ENCODE peak calls at places on chromosomes 12 and 14, in ten cellular contexts. N, Z, F, A, X, U, D, M, H and Q are unnamed samples. For H3K4me1, the result is how much of the 10 kb centered on the place peaks cover.

GRCh38 chr14:49623941-49624806 is 3.6 kb downstream of the MGAT2 start:
- DNase-seq in H (no peak), F (no peak), X (no peak), U (no peak), M (no peak), N (no peak), A (no peak), D (no peak), Z (no peak), Q (no peak)

GRCh38 chr12:75086086-75087038 is 123.3 kb downstream of the KCNC2 start:
- DNase-seq in F (no peak), Z (no peak), N (no peak), A (no peak), U (no peak), D (no peak), H (no peak), M (no peak), X (no peak), Q (no peak)

GRCh38 chr14:64970776-64971451 is 1.2 kb downstream of the RAB15 start:
- DNase-seq in X (no peak), D (no peak), F (no peak), U (no peak), M (no peak), A (peak), N (no peak), H (no peak), Z (no peak), Q (no peak)

GRCh38 chr12:93624595-93625294 is 52.3 kb downstream of the SOCS2 start:
- DNase-seq in X (no peak), U (no peak), N (no peak), Z (no peak), A (peak), F (no peak), H (no peak), D (no peak), M (no peak), Q (no peak)

GRCh38 chr12:87217486-87217885 is 811.7 kb downstream of the C12orf50 start:
- DNase-seq in H (no peak), X (no peak), Z (no peak), N (no peak), A (no peak), U (no peak), D (no peak), M (no peak), F (no peak), Q (no peak)

GRCh38 chr12:104357431-104357952 is 54.0 kb downstream of the EID3 start:
- DNase-seq in X (no peak), D (no peak), H (no peak), Z (no peak), A (peak), N (peak), U (no peak), M (no peak), F (no peak), Q (no peak)

GRCh38 chr12:32115404-32116104 is 8.9 kb downstream of the BICD1 start:
- DNase-seq in D (peak), F (peak), U (peak), H (peak), N (peak), Z (peak), M (peak), X (peak), A (peak), Q (no peak)

GRCh38 chr12:50764861-50765324 is 992 bp downstream of the ATF1 start:
- DNase-seq in Z (no peak), N (peak), A (peak), H (peak), U (no peak), F (peak), M (peak), X (peak), D (peak), Q (no peak)

GRCh38 chr12:56377310-56377988 is 14.8 kb upstream of the APOF start:
- DNase-seq in D (no peak), U (no peak), A (no peak), H (no peak), N (no peak), X (no peak), F (no peak), Z (no peak), M (no peak), Q (no peak)

GRCh38 chr14:72617391-72618011 is 276.4 kb downstream of the DPF3 start:
- DNase-seq in N (no peak), X (peak), U (peak), A (no peak), D (no peak), Z (no peak), M (no peak), F (peak), H (no peak), Q (no peak)

GRCh38 chr12:130672122-130672825 is 43.8 kb downstream of the RIMBP2 start:
- DNase-seq in Z (no peak), U (no peak), N (no peak), A (no peak), F (no peak), M (no peak), X (no peak), D (no peak), H (no peak), Q (no peak)

GRCh38 chr12:12508612-12509011 is 54.1 kb downstream of the DUSP16 start:
- DNase-seq in X (no peak), U (no peak), H (no peak), M (no peak), D (no peak), N (no peak), Z (no peak), F (no peak), A (no peak), Q (no peak)

GRCh38 chr12:51865757-51866270 is 17.3 kb upstream of the FIGNL2 start:
- DNase-seq in A (no peak), D (no peak), U (no peak), Z (no peak), H (no peak), N (no peak), F (no peak), M (no peak), X (no peak), Q (no peak)

GRCh38 chr14:78141590-78141989 is 28.6 kb upstream of the NRXN3 start:
- DNase-seq in H (no peak), X (no peak), D (no peak), A (no peak), M (no peak), U (no peak), F (no peak), N (no peak), Z (no peak), Q (no peak)

DNA sequence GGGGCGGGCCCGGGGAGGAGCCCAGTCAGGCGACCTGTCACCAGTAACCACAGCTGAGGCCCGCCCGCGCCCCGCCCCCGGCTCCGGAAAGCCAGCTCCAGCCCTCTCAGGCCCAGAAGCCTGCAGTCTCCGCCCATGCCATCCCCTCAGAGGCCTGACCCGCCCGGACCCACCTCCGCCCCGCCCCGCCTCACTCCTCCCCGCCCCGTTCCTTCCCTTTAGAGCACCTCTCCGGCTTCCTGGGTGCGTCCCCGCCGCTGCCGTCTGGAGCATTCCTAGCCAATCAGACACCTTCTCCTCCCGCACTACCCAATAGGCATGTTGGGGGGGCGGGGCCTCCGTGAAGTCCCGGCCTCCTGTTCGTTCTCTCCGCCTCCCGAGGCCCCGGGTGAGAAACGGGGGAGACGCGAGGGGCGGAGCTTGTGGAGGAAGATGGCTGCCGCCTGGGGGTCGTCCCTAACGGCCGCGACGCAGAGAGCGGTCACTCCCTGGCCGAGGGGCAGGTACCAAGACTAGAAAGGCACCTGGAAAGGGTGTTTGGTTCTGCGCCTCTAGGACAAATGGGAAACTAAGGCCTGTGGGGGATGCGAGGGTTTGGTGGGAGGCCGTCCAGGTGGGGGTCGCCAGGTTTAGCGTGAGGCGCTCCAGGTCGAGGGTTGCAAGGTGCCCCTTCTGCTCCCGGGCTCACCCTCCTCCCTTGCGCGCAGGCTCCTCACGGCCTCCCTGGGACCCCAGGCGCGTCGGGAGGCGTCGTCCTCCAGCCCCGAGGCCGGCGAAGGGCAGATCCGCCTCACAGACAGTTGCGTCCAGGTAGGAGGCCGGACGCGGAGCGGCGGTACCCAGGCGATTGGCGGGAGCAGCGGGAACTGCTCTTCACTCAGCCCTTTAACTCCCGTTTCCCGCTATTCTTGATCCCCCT is at the start of gene ISCA2:
- DNase-seq in N (peak), U (peak), M (peak), A (peak), F (peak), Z (peak), X (peak), D (peak), H (peak), Q (peak)
- H3K4me1 ChIP-seq in N (under half), U (under half), M (under half), A (under half), F (half or more), Z (under half), X (under half), D (under half), H (under half), Q (half or more)

GRCh38 chr12:14367097-14367661 is 1.7 kb downstream of the ATF7IP start:
- DNase-seq in F (no peak), D (no peak), Z (no peak), H (no peak), N (no peak), A (no peak), U (no peak), X (no peak), M (no peak), Q (no peak)
- TF ChIP-seq POLR2A in F (no peak), D (no peak), Z (no peak), H (no peak), N (no peak), A (no peak), U (no peak), X (no peak), M (no peak), Q (peak)

GRCh38 chr14:100365741-100366140 is 42.6 kb downstream of the SLC25A47 start:
- DNase-seq in Z (no peak), N (no peak), D (no peak), M (no peak), U (no peak), X (no peak), H (no peak), F (no peak), A (no peak), Q (no peak)
- H3K4me1 ChIP-seq in Z (under half), N (under half), D (under half), M (under half), U (under half), X (under half), H (under half), F (under half), A (under half), Q (under half)

GRCh38 chr14:104864267-104865068 is 600 bp upstream of the CEP170B start:
- DNase-seq in F (no peak), M (no peak), D (peak), H (peak), U (peak), A (peak), Z (peak), X (no peak), N (peak), Q (no peak)

GRCh38 chr14:104867371-104868059 is 2.4 kb downstream of the CEP170B start:
- DNase-seq in D (peak), X (no peak), Z (no peak), A (no peak), N (peak), M (peak), H (no peak), F (no peak), U (no peak), Q (no peak)

GRCh38 chr14:104865069-104865630 is at the start of gene CEP170B:
- DNase-seq in H (peak), D (peak), U (peak), F (no peak), Z (peak), A (peak), X (no peak), N (no peak), M (no peak), Q (no peak)

GRCh38 chr14:104866451-104867370 is 1.6 kb downstream of the CEP170B start:
- DNase-seq in H (peak), N (peak), A (no peak), U (no peak), M (no peak), Z (no peak), D (peak), F (no peak), X (no peak), Q (no peak)

DNA sequence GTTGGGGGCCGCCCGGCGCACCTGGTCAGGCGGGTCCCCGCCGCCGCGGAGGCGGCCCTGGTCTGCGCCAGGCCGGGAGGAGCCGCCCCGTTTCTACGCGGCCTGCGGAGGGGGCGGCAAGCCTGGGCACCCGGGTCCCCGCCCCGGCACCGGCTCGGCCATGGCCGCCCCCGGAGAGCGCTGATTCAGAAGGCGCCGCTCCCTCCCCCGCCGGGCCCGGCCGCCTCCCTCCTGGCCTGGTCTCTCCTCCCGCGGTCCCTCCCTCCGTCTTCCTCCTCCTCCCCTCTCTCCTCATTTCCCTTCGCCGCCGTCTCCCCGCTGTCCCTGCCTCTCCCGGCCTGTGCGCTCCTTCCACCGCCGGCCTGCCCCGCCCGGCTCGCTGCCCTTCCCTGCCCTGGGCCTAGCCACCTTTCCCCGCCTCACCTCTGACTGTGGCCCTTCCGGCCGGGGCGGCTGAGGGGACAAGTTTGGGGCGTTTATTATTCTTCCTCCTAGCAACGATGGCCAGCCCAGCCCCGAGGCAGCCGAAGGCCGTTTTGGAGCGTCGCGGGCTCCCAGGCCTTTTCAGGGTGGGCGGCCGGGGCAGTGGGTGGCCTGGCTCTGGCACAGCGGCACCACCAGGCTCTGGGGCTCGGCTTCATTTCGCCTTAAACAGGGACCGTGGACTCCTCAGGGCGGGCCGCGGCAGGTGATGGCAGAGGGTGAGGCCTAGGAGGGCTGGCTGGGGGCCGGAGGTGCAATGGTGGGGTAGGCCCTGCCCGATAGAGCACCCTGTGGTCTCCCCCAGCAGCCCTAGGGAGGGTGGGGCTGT is 768 bp downstream of the CEP170B start:
- DNase-seq in A (peak), Z (peak), H (peak), X (no peak), N (peak), M (peak), D (peak), F (peak), U (peak), Q (no peak)
- TF ChIP-seq POLR2A in A (peak), Z (no peak), H (peak), X (no peak), N (no peak), M (no peak), D (no peak), F (no peak), U (no peak), Q (peak)